ENCODE peak calls at places on chromosomes 4 and X, in ten cellular contexts. Y is upper lobe of right lung; U is occipital lobe; W is stimulated activated CD4-positive, alpha-beta T cell treated with anti-CD3 and anti-CD28 coated beads, Interleukin-12 subunit alpha, Interleukin-12 subunit beta, amount 100 ng/mL, for 48 hours; Z is fibroblast of lung; D is AG10803; N is foreskin keratinocyte; J is H7; O is activated B cell treated with CpG ODN at 0.5 μM for 24 hours; M is fibroblast of mammary gland. H is an unnamed sample.

GRCh38 chr4:183182873-183183725 is 84.0 kb downstream of the WWC2 start:
- DNase-seq in Y (no peak), U (peak), W (peak), Z (peak), D (peak), N (peak), J (peak), O (no peak), M (peak), H (no peak)

GRCh38 chr4:122700178-122700725 is 32.3 kb upstream of the BBS12 start:
- DNase-seq in Y (no peak), U (no peak), W (no peak), Z (peak), D (no peak), N (peak), J (no peak), O (no peak), M (peak), H (no peak)

GRCh38 chr4:102736636-102737549 is 23.9 kb downstream of the MANBA start:
- DNase-seq in Y (no peak), U (no peak), W (no peak), Z (no peak), D (peak), N (peak), J (no peak), O (no peak), M (no peak), H (no peak)

GRCh38 chrX:75365243-75365975 is 91.5 kb downstream of the UPRT start:
- DNase-seq in Y (no peak), U (no peak), W (no peak), Z (no peak), D (no peak), N (no peak), J (no peak), O (no peak), M (no peak), H (no peak)

GRCh38 chrX:118216086-118216485 is 99.5 kb upstream of the KLHL13 start:
- DNase-seq in Y (no peak), U (no peak), W (no peak), Z (no peak), D (no peak), N (no peak), J (no peak), O (no peak), M (no peak), H (no peak)

GRCh38 chr4:88858752-88859151 is 161.1 kb upstream of the NAP1L5 start:
- DNase-seq in Y (no peak), U (no peak), W (no peak), Z (peak), D (no peak), N (no peak), J (no peak), O (no peak), M (peak), H (peak)

GRCh38 chr4:71004281-71004851 is 10.9 kb downstream of the DCK start:
- DNase-seq in Y (no peak), U (no peak), W (peak), Z (no peak), D (no peak), N (no peak), J (no peak), O (peak), M (no peak), H (no peak)

GRCh38 chr4:39823193-39823592 is 125.3 kb downstream of the UBE2K start:
- DNase-seq in Y (no peak), U (no peak), W (no peak), Z (peak), D (peak), N (no peak), J (no peak), O (no peak), M (peak), H (no peak)

GRCh38 chr4:26459054-26459755 is 31.1 kb downstream of the CCKAR start:
- DNase-seq in Y (no peak), U (no peak), W (no peak), Z (peak), D (peak), N (peak), J (peak), O (no peak), M (peak), H (peak)

GRCh38 chrX:41457618-41458192 is 10.6 kb downstream of the NYX start:
- DNase-seq in Y (no peak), U (no peak), W (no peak), Z (peak), D (no peak), N (no peak), J (peak), O (no peak), M (no peak), H (no peak)

H was measured in Ammon's horn.